ENCODE peak calls at places on chromosomes 3 and 15, in four cellular contexts. A is smooth muscle cell of the brain vasculature, E is AG08396, J is A673. Q is an unnamed sample.

GRCh38 chr3:136350132-136350531 is 100.0 kb downstream of the PCCB start:
- DNase-seq in J (no peak), A (peak; percentile 47), E (peak; percentile 72), Q (no peak)

GRCh38 chr3:46112296-46112695 is 85.0 kb upstream of the XCR1 start:
- DNase-seq in J (no peak), A (no peak), E (no peak), Q (no peak)

GRCh38 chr3:54121404-54122045 is 827 bp upstream of the CACNA2D3 start:
- DNase-seq in J (no peak), E (peak; percentile 25), A (no peak), Q (no peak)

GRCh38 chr3:192816274-192816853 is 89.0 kb upstream of the FGF12 start:
- DNase-seq in A (no peak), J (peak; percentile 71), E (peak; percentile 32), Q (peak; percentile 45)

GRCh38 chr3:53941174-53941573 is 49.5 kb upstream of the SELENOK start:
- DNase-seq in A (no peak), E (no peak), J (peak; percentile 53), Q (no peak)

GRCh38 chr3:189790658-189791057 is 159.5 kb downstream of the TP63 start:
- DNase-seq in A (no peak), E (no peak), J (no peak), Q (no peak)

GRCh38 chr3:53180305-53181023 is 19.5 kb downstream of the PRKCD start:
- DNase-seq in J (no peak), A (no peak), E (no peak), Q (no peak)

GRCh38 chr3:108420926-108421325 is 89.5 kb downstream of the MYH15 start:
- DNase-seq in E (peak; percentile 10), J (no peak), A (no peak), Q (no peak)

GRCh38 chr3:118501152-118501551 is 533.5 kb downstream of the IGSF11 start:
- DNase-seq in E (peak; percentile 3), A (no peak), J (peak; percentile 22), Q (peak; percentile 42)

GRCh38 chr3:128449111-128449638 is 17.5 kb downstream of the DNAJB8 start:
- DNase-seq in A (no peak), E (no peak), J (no peak), Q (no peak)

GRCh38 chr3:53026423-53027162 is 19.3 kb downstream of the SFMBT1 start:
- DNase-seq in J (no peak), A (no peak), E (no peak), Q (no peak)

GRCh38 chr3:69869643-69870042 is 129.9 kb upstream of the SAMMSON start:
- DNase-seq in J (no peak), A (no peak), E (no peak), Q (no peak)

GRCh38 chr15:78170848-78171773 is 21.9 kb downstream of the IDH3A start:
- DNase-seq in E (no peak), J (no peak), A (no peak), Q (no peak)

GRCh38 chr3:7000501-7000900 is 139.6 kb downstream of the GRM7 start:
- DNase-seq in A (no peak), J (no peak), E (no peak), Q (no peak)

GRCh38 chr3:153951276-153951675 is 169.9 kb upstream of the ARHGEF26 start:
- DNase-seq in E (no peak), A (no peak), J (no peak), Q (no peak)

GRCh38 chr3:182792901-182793662 is at the start of gene ATP11B:
- DNase-seq in A (no peak), J (peak; percentile 73), E (peak; percentile 92), Q (no peak)

GRCh38 chr15:67563092-67563491 is 20.6 kb downstream of the MAP2K5 start:
- DNase-seq in A (no peak), J (no peak), E (no peak), Q (no peak)

GRCh38 chr15:38144921-38145320 is 107.7 kb upstream of the SPRED1 start:
- DNase-seq in J (no peak), E (no peak), A (no peak), Q (no peak)

GRCh38 chr15:90414408-90415028 is 26.5 kb downstream of the IQGAP1 start:
- DNase-seq in E (peak; percentile 46), J (no peak), A (no peak), Q (no peak)

GRCh38 chr3:23607184-23607847 is 198.4 kb upstream of the UBE2E1 start:
- DNase-seq in A (no peak), J (no peak), E (no peak), Q (no peak)

GRCh38 chr3:37279226-37279625 is 104.8 kb upstream of the LRRFIP2 start:
- DNase-seq in J (no peak), E (peak; percentile 20), A (no peak), Q (no peak)

GRCh38 chr3:114144909-114145688 is 33.8 kb downstream of the DRD3 start:
- DNase-seq in A (peak; percentile 71), E (peak; percentile 89), J (no peak), Q (no peak)

GRCh38 chr3:146387566-146387965 is 81.8 kb downstream of the PLSCR2 start:
- DNase-seq in E (no peak), A (no peak), J (no peak), Q (no peak)

GRCh38 chr3:17810759-17811158 is 68.3 kb upstream of the TBC1D5 start:
- DNase-seq in E (peak; percentile 43), J (peak; percentile 33), A (no peak), Q (no peak)

GRCh38 chr3:1971780-1972179 is 126.9 kb upstream of the CNTN4 start:
- DNase-seq in E (no peak), J (no peak), A (no peak), Q (no peak)

GRCh38 chr3:105513886-105514285 is 147.2 kb downstream of the ALCAM start:
- DNase-seq in J (no peak), A (no peak), E (no peak), Q (no peak)

GRCh38 chr15:62591842-62592838 is 427.1 kb upstream of the C2CD4B start:
- DNase-seq in J (no peak), E (no peak), A (no peak), Q (no peak)

GRCh38 chr3:98657429-98657828 is 64.0 kb upstream of the CPOX start:
- DNase-seq in A (no peak), J (peak; percentile 3), E (no peak), Q (no peak)

GRCh38 chr3:159432721-159433300 is 555.8 kb upstream of the IL12A start:
- DNase-seq in E (no peak), J (no peak), A (no peak), Q (no peak)

GRCh38 chr3:196202516-196202970 is 8.7 kb downstream of the ZDHHC19 start:
- DNase-seq in J (no peak), A (peak; percentile 75), E (peak; percentile 68), Q (no peak)

GRCh38 chr15:45457215-45457614 is 65.3 kb downstream of the SLC30A4 start:
- DNase-seq in A (no peak), E (no peak), J (no peak), Q (no peak)

GRCh38 chr15:80476036-80476435 is 71.9 kb downstream of the ARNT2 start:
- DNase-seq in A (no peak), J (no peak), E (no peak), Q (no peak)

GRCh38 chr3:195774917-195775316 is 36.8 kb downstream of the MUC4 start:
- DNase-seq in J (peak; percentile 76), A (peak; percentile 26), E (peak; percentile 52), Q (peak; percentile 44)